ENCODE peak calls at places on chromosomes 3 and 15, in eight cellular contexts. T is OCI-LY7, R is esophagus squamous epithelium, F is tibial artery, E is Panc1, W is A549, H is astrocyte, O is psoas muscle. Q is an unnamed sample.

GRCh38 chr3:29430558-29430971 is 149.7 kb downstream of the RBMS3 start:
- DNase-seq in T (no peak), R (no peak), F (no peak), E (no peak), W (peak; percentile 9), H (peak; percentile 78), O (no peak), Q (no peak)

GRCh38 chr3:32238027-32238815 is at the start of gene CMTM8:
- DNase-seq in T (peak; percentile 62), R (no peak), F (peak; percentile 29), E (no peak), W (peak; percentile 60), H (no peak), O (peak; percentile 66), Q (no peak)

GRCh38 chr3:195896361-195897080 is 11.8 kb downstream of the TNK2 start:
- DNase-seq in T (peak; percentile 19), R (no peak), F (peak; percentile 37), E (no peak), W (peak; percentile 44), H (peak; percentile 79), O (peak; percentile 51), Q (no peak)

GRCh38 chr3:149553781-149554451 is 79.4 kb downstream of the TM4SF4 start:
- DNase-seq in T (no peak), R (no peak), F (peak; percentile 47), E (no peak), W (no peak), H (peak; percentile 97), O (no peak), Q (peak; percentile 64)

GRCh38 chr3:117035785-117036184 is 326.2 kb downstream of the TUSC7 start:
- DNase-seq in T (no peak), R (no peak), F (no peak), E (no peak), W (no peak), H (no peak), O (peak; percentile 52), Q (no peak)

GRCh38 chr15:80551348-80551747 is 143.8 kb upstream of the ABHD17C start:
- DNase-seq in T (no peak), R (no peak), F (no peak), E (no peak), W (no peak), H (no peak), O (no peak), Q (no peak)

GRCh38 chr3:131796558-131796957 is 238.3 kb downstream of the CPNE4 start:
- DNase-seq in T (no peak), R (no peak), F (no peak), E (no peak), W (no peak), H (no peak), O (no peak), Q (no peak)

GRCh38 chr3:42680256-42680655 is 5.1 kb upstream of the KLHL40 start:
- DNase-seq in T (no peak), R (no peak), F (no peak), E (no peak), W (no peak), H (peak; percentile 59), O (no peak), Q (no peak)

GRCh38 chr15:90706394-90707327 is 10.5 kb upstream of the BLM start:
- DNase-seq in T (no peak), R (no peak), F (no peak), E (no peak), W (peak; percentile 15), H (no peak), O (no peak), Q (no peak)

GRCh38 chr15:29621626-29622025 is 200.6 kb downstream of the TJP1 start:
- DNase-seq in T (no peak), R (no peak), F (no peak), E (no peak), W (no peak), H (no peak), O (no peak), Q (no peak)

GRCh38 chr3:161295325-161295724 is 74.2 kb downstream of the NMD3 start:
- DNase-seq in T (no peak), R (no peak), F (no peak), E (no peak), W (no peak), H (peak; percentile 42), O (no peak), Q (no peak)

GRCh38 chr15:48965972-48966371 is 2.3 kb upstream of the SHC4 start:
- DNase-seq in T (peak; percentile 18), R (no peak), F (no peak), E (no peak), W (peak; percentile 56), H (no peak), O (no peak), Q (no peak)

GRCh38 chr3:3260870-3261269 is 81.4 kb upstream of the CRBN start:
- DNase-seq in T (no peak), R (no peak), F (no peak), E (no peak), W (no peak), H (no peak), O (no peak), Q (no peak)

GRCh38 chr3:62968128-62968527 is 92.9 kb upstream of the CADPS start:
- DNase-seq in T (no peak), R (no peak), F (no peak), E (no peak), W (no peak), H (peak; percentile 66), O (no peak), Q (no peak)

GRCh38 chr3:45642731-45643152 is 46.5 kb upstream of the SACM1L start:
- DNase-seq in T (no peak), R (no peak), F (no peak), E (no peak), W (peak; percentile 51), H (peak; percentile 92), O (peak; percentile 52), Q (no peak)

GRCh38 chr3:49471856-49472495 is 1.9 kb downstream of the DAG1 start:
- DNase-seq in T (no peak), R (no peak), F (no peak), E (no peak), W (no peak), H (no peak), O (peak; percentile 85), Q (no peak)
- H3K4me3 ChIP-seq in T (peak overlapping the region; percentile 90), R (peak overlapping the region; percentile 89), F (no peak overlapping the region), E (peak overlapping the region; percentile 83), W (peak overlapping the region; percentile 89), H (no peak overlapping the region), O (peak overlapping the region; percentile 83), Q (peak overlapping the region; percentile 73)

DNA sequence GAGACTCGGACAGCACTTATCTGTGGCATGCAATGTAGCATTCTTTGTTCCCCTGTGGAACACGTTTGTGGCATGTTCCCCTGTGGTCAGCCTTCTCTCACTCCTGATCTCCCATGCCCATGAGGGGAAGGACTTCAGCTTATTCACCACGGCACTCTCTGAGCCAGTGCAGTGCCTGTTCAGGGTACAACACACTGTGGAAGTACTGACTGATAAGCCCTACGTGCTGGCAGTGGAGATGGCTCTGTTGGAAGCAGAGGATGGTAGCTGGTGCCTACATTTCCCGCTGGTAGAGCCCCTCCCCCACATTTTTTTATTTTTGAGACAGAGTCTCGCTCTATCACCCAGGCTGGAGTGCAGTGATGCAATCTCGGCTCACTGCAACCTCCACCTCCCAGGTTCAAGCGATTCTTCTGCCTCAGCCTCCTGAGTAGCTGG is 43.5 kb upstream of the ETV5 start:
- DNase-seq in T (peak; percentile 64), R (no peak), F (no peak), E (no peak), W (no peak), H (no peak), O (no peak), Q (no peak)
- H3K4me1 ChIP-seq in T (peaks cover 47% of the 10 kb centered on the region), R (no peaks in the 10 kb centered on the region), F (no peaks in the 10 kb centered on the region), E (no peaks in the 10 kb centered on the region), W (no peaks in the 10 kb centered on the region), H (no peaks in the 10 kb centered on the region), O (no peaks in the 10 kb centered on the region), Q (no peaks in the 10 kb centered on the region)

DNA sequence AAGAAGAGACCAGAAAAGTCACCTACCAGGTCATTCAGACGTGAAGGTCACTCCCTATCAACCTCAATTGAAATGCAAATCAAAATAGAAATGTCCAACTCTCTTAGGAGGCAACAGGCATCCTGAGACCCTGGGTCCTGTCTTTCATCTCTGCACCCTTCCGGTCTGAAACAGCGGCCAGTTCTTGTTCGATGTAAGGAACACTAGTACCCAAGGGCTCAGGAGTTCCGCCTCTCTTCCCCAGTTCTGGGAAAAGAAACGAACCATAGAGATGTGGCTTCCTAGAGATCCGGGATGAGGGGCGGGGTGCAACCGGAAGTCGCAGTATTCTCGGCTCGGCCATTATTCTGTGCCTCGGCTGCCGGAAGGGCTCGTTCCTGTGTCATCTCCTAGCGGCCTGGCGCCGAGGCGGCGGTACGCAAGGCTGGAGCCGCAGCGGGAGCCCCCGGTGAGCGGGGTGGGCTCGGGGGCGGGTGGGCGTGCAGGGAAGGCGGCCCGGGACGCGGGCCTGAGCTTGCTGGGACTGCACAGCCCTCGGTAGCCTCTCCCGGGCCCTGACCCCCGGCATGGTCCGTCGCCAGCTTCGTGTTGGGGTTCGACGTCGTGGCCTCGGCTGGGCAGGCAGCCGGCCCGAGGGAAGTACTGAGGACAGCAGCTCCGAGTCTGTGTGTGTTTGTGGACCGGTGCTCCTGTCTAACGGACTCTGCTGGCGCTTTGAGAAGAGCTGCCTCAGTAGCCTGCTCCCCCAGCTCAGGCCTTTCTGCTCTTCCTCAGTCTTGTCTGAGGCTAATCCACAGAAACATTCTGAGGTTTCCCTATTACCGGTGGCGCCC is at the start of gene ZNF197:
- DNase-seq in T (peak; percentile 66), R (no peak), F (peak; percentile 86), E (no peak), W (peak; percentile 88), H (peak; percentile 86), O (peak; percentile 92), Q (peak; percentile 59)
- TF ChIP-seq CTCF in T (no peak), R (no peak), F (peak; percentile 8), E (no peak), W (no peak), H (no peak), O (peak; percentile 9), Q (peak; percentile 19)

GRCh38 chr15:96703087-96703486 is 372.6 kb downstream of the NR2F2 start:
- DNase-seq in T (no peak), R (no peak), F (no peak), E (no peak), W (no peak), H (no peak), O (no peak), Q (no peak)
- H3K4me3 ChIP-seq in T (no peak overlapping the region), R (no peak overlapping the region), F (no peak overlapping the region), E (no peak overlapping the region), W (no peak overlapping the region), H (no peak overlapping the region), O (no peak overlapping the region), Q (no peak overlapping the region)

GRCh38 chr3:73510784-73511183 is 114.0 kb downstream of the PDZRN3 start:
- DNase-seq in T (no peak), R (no peak), F (no peak), E (no peak), W (no peak), H (no peak), O (no peak), Q (no peak)
- H3K4me1 ChIP-seq in T (no peaks in the 10 kb centered on the region), R (peaks cover 63% of the 10 kb centered on the region), F (no peaks in the 10 kb centered on the region), E (no peaks in the 10 kb centered on the region), W (peaks cover 3% of the 10 kb centered on the region), H (peaks cover 8% of the 10 kb centered on the region), O (peaks cover 38% of the 10 kb centered on the region), Q (peaks cover 29% of the 10 kb centered on the region)